ENCODE peak calls at places on chromosomes 1 and 21, in five cellular contexts. X, Q, P, R and U are unnamed samples.

GRCh38 chr1:72282271-72282656 is at the start of gene NEGR1:
- DNase-seq in X (peak; percentile 34), R (peak; percentile 69), P (peak; percentile 51), Q (peak; percentile 68), U (peak; percentile 31)

GRCh38 chr1:13605159-13605558 is 21.5 kb downstream of the PDPN start:
- DNase-seq in R (no peak), P (no peak), Q (peak; percentile 36), X (peak; percentile 36), U (no peak)

GRCh38 chr1:236608930-236609726 is 4.8 kb upstream of the HEATR1 start:
- DNase-seq in X (peak; percentile 74), Q (peak; percentile 35), R (no peak), P (peak; percentile 60), U (no peak)

GRCh38 chr1:9281907-9282306 is 10.8 kb upstream of the SPSB1 start:
- DNase-seq in P (no peak), X (no peak), Q (no peak), R (no peak), U (no peak)

GRCh38 chr21:37087188-37087587 is 14.1 kb downstream of the TTC3 start:
- DNase-seq in Q (peak; percentile 82), P (no peak), R (no peak), X (peak; percentile 24), U (no peak)

GRCh38 chr1:115139381-115139780 is 50.1 kb upstream of the TSPAN2 start:
- DNase-seq in P (no peak), Q (no peak), R (peak; percentile 62), X (no peak), U (no peak)

GRCh38 chr1:233614743-233615521 is 1.0 kb downstream of the KCNK1 start:
- DNase-seq in X (peak; percentile 8), P (no peak), Q (no peak), R (peak; percentile 72), U (no peak)

GRCh38 chr1:54384921-54385726 is 21.1 kb downstream of the SSBP3 start:
- DNase-seq in X (no peak), P (no peak), R (no peak), Q (peak; percentile 53), U (no peak)

GRCh38 chr21:33976082-33976979 is 60.7 kb upstream of the ATP5PO start:
- DNase-seq in X (peak; percentile 20), Q (peak; percentile 94), R (no peak), P (peak; percentile 26), U (peak; percentile 44)

GRCh38 chr1:116951175-116951935 is 41.6 kb downstream of the PTGFRN start:
- DNase-seq in Q (peak; percentile 7), R (no peak), P (no peak), X (peak; percentile 35), U (no peak)

GRCh38 chr1:78291443-78291842 is 199.3 kb upstream of the PTGFR start:
- DNase-seq in X (no peak), P (no peak), Q (no peak), R (no peak), U (no peak)

GRCh38 chr1:203913045-203913444 is 51.6 kb downstream of the SNRPE start:
- DNase-seq in X (no peak), Q (no peak), R (no peak), P (no peak), U (no peak)

GRCh38 chr21:45338326-45339017 is 50.8 kb upstream of the POFUT2 start:
- DNase-seq in P (no peak), X (no peak), R (no peak), Q (no peak), U (no peak)

GRCh38 chr1:115706774-115707425 is 61.6 kb downstream of the CASQ2 start:
- DNase-seq in X (no peak), R (no peak), Q (peak; percentile 63), P (no peak), U (no peak)

GRCh38 chr1:172325562-172325961 is 94.9 kb upstream of the C1orf105 start:
- DNase-seq in R (no peak), Q (peak; percentile 67), P (no peak), X (no peak), U (no peak)

GRCh38 chr21:24995206-24995605 is 612.1 kb downstream of the MRPL39 start:
- DNase-seq in Q (no peak), X (no peak), R (no peak), P (no peak), U (no peak)

GRCh38 chr1:246297314-246298273 is 209.5 kb downstream of the SMYD3 start:
- DNase-seq in R (no peak), X (no peak), P (no peak), Q (peak; percentile 40), U (no peak)

GRCh38 chr1:90717665-90718410 is 736 bp upstream of the BARHL2 start:
- DNase-seq in P (no peak), Q (peak; percentile 5), R (peak; percentile 85), X (no peak), U (no peak)

GRCh38 chr1:45340816-45341215 is 576 bp upstream of the MUTYH start:
- DNase-seq in Q (no peak), X (no peak), R (no peak), P (no peak), U (no peak)

GRCh38 chr1:236997882-236998281 is 6.4 kb downstream of the MT1HL1 start:
- DNase-seq in R (peak; percentile 57), X (no peak), P (peak; percentile 67), Q (no peak), U (no peak)

GRCh38 chr1:164641353-164641730 is 82.4 kb downstream of the PBX1 start:
- DNase-seq in Q (peak; percentile 36), P (no peak), R (no peak), X (no peak), U (peak; percentile 45)

GRCh38 chr1:165857046-165857801 is 29.8 kb downstream of the UCK2 start:
- DNase-seq in R (no peak), P (no peak), X (peak; percentile 28), Q (peak; percentile 55), U (no peak)

GRCh38 chr1:243496173-243496553 is 240.3 kb downstream of the SDCCAG8 start:
- DNase-seq in X (no peak), Q (no peak), P (no peak), R (peak; percentile 88), U (no peak)

GRCh38 chr1:56157477-56157876 is 421.9 kb downstream of the PLPP3 start:
- DNase-seq in P (no peak), R (no peak), Q (no peak), X (no peak), U (no peak)

GRCh38 chr21:42299324-42300044 is 15.7 kb downstream of the TFF3 start:
- DNase-seq in P (peak; percentile 61), X (no peak), R (no peak), Q (no peak), U (no peak)

GRCh38 chr1:181160322-181160721 is 71.8 kb downstream of the IER5 start:
- DNase-seq in Q (no peak), R (no peak), X (no peak), P (no peak), U (no peak)

GRCh38 chr21:39183272-39184049 is at the start of gene PSMG1:
- DNase-seq in X (peak; percentile 96), P (peak; percentile 95), R (peak; percentile 100), Q (peak; percentile 90), U (peak; percentile 92)
- TF ChIP-seq POLR2A in X (peak; percentile 92), P (peak; percentile 72), R (peak; percentile 79), Q (peak; percentile 90), U (no peak)

DNA sequence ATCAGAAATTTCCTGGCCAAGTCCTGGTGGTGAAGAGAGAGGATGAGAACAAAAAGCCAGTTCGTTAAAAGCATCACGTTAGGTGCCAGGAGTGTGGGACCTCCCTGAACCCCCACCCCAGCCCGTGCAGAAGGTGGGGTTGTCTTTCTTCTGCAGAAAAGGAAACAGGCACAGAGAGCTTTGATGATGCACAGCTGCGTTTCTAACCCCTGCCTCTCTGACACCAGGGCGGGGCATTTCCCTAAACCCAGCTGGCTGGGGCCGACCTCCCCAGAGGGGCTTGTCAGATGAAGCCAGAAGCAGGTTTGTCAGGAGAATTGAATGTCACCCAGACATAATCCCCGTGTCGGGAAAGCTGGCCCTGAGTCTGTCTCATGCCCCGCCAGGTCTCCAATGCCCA is 189.3 kb upstream of the EDN2 start:
- DNase-seq in X (no peak), Q (peak; percentile 17), P (no peak), R (no peak), U (peak; percentile 84)
- H3K4me3 ChIP-seq in X (no peak overlapping the region), Q (no peak overlapping the region), P (no peak overlapping the region), R (no peak overlapping the region), U (no peak overlapping the region)

DNA sequence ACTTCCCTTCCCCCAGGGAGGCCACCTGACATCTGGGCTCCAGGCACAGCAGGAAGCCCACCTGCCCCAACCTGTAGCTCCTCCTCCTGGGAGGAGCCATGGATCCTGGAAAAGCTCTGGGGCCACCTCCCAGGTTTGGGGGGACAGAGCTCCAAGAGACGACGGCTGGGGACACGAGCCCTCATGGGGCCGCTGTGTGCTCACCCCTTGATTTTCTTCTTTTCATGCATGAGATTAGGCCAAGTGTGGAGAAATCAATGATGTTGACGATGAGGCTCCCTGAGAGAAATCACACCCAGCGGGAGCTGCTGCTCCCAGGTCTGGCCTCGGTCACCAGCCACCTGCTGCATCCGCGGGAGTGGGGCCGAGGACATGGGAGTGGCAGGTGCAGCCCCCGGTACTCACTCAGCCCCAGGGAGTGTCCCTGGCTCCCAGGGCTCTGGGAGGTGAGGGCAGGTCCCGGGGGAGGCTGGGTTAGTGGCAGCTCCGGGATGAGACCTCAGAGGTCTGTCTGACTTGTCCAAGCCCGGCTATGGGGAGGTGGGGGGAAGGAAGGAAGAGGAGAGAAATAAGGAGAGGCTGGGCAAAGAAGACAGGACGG is 8.7 kb downstream of the TNFRSF14 start:
- DNase-seq in R (peak; percentile 54), Q (no peak), P (no peak), X (no peak), U (no peak)
- TF ChIP-seq POLR2A in R (no peak), Q (no peak), P (no peak), X (no peak), U (no peak)

GRCh38 chr1:222940903-222941302 is 126.1 kb downstream of the DISP1 start:
- DNase-seq in Q (no peak), R (no peak), X (no peak), P (no peak), U (no peak)
- H3K4me3 ChIP-seq in Q (no peak overlapping the region), R (no peak overlapping the region), X (no peak overlapping the region), P (no peak overlapping the region), U (no peak overlapping the region)

DNA sequence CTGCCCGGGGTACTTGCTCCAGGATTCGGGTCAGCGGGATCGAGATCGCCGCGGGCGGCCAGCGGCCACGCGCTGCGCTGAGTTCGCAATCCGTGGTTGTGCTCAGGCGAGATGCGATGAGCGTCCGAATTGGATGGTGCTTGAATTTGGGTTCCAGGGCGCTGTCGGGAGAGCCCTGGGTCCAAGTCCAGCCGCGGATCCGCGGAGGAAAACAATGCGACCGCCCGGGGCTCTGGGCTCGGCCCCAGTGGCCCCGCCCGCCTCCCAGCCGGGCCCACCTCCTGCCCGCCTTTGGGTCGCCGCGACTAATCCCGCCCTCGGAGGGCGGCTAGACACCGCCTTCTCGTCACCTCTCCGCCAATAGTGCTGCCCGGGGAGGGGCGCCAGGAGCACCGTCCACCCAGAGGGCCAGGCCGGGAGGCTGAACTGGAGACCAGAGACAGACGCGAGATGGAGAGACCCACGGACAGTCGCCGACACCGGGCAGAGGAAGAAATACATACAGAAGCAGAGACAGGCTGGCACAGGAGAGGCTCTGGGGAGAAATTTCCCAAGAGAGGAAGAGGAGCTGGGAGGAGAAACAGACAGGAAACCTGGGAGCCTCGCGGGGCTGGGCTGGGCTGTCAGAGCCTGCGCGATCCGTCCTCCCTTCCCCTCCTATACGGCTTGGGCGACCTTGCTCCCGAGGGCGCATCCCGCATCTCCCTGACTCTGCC is at the start of gene SEMA6C:
- DNase-seq in Q (peak; percentile 86), R (peak; percentile 96), P (peak; percentile 97), X (peak; percentile 94), U (peak; percentile 93)
- TF ChIP-seq POLR2A in Q (peak; percentile 68), R (peak; percentile 77), P (peak; percentile 97), X (peak; percentile 66), U (no peak)

GRCh38 chr1:174995121-174995520 is 4.6 kb upstream of the CACYBP start:
- DNase-seq in Q (peak; percentile 16), X (no peak), P (no peak), R (no peak), U (no peak)
- H3K4me3 ChIP-seq in Q (no peak overlapping the region), X (no peak overlapping the region), P (no peak overlapping the region), R (no peak overlapping the region), U (no peak overlapping the region)